ENCODE peak calls at places on chromosomes 11 and 22, in six cellular contexts. H is neural crest cell; C is activated CD8-positive, alpha-beta memory T cell treated with anti-CD3 and anti-CD28 coated beads for 4 hours; Y is activated T-cell treated with anti-CD3 and anti-CD28 coated beads for 24 hours; K is naive thymus-derived CD8-positive, alpha-beta T cell; W is A172. M is an unnamed sample.

GRCh38 chr11:69576069-69576782 is 64.7 kb upstream of the CCND1 start:
- DNase-seq in H (no peak), C (no peak), Y (no peak), K (no peak), W (no peak), M (no peak)

GRCh38 chr22:30324008-30324730 is 2.6 kb downstream of the TBC1D10A start:
- DNase-seq in H (no peak), C (no peak), Y (no peak), K (peak; percentile 54), W (no peak), M (no peak)

GRCh38 chr11:68438658-68439259 is 21.8 kb upstream of the PPP6R3 start:
- DNase-seq in H (no peak), C (no peak), Y (no peak), K (no peak), W (no peak), M (no peak)

GRCh38 chr11:18540207-18541009 is 13.7 kb upstream of the TSG101 start:
- DNase-seq in H (no peak), C (no peak), Y (no peak), K (peak; percentile 49), W (peak; percentile 25), M (peak; percentile 17)

GRCh38 chr11:120244476-120244875 is 4.5 kb downstream of the POU2F3 start:
- DNase-seq in H (no peak), C (no peak), Y (no peak), K (no peak), W (peak; percentile 28), M (no peak)

GRCh38 chr11:820655-821512 is 2.2 kb downstream of the PNPLA2 start:
- DNase-seq in H (no peak), C (no peak), Y (no peak), K (no peak), W (peak; percentile 95), M (no peak)

GRCh38 chr22:24390576-24390975 is 36.8 kb upstream of the ADORA2A start:
- DNase-seq in H (no peak), C (no peak), Y (no peak), K (no peak), W (no peak), M (no peak)

GRCh38 chr11:18379201-18379600 is 15.2 kb upstream of the LDHA start:
- DNase-seq in H (no peak), C (no peak), Y (no peak), K (no peak), W (no peak), M (no peak)

GRCh38 chr11:30917859-30918478 is 331.8 kb upstream of the MPPED2 start:
- DNase-seq in H (peak; percentile 46), C (no peak), Y (no peak), K (peak; percentile 33), W (peak; percentile 54), M (peak; percentile 48)

GRCh38 chr11:57302489-57302888 is 22.3 kb downstream of the TNKS1BP1 start:
- DNase-seq in H (no peak), C (no peak), Y (no peak), K (no peak), W (no peak), M (no peak)

M was measured in H4.